ENCODE peak calls at places on chromosomes 2 and 18, in nine cellular contexts. M is colonic mucosa; I is osteoblast; U is body of pancreas; X is left ventricle myocardium inferior; D is cardiac muscle cell; O is GM23338; S is brain microvascular endothelial cell; H is CD8-positive, alpha-beta T cell. J is an unnamed sample.
A peak's percentile ranks its signal among the peaks of the same experiment; 100 is the strongest.

GRCh38 chr18:8876887-8877286 is 171.5 kb downstream of the MTCL1 start:
- DNase-seq in M (no peak), I (no peak), U (no peak), X (no peak), D (no peak), O (no peak), S (no peak), H (no peak), J (no peak)

GRCh38 chr2:224219781-224220180 is 180.7 kb upstream of the SERPINE2 start:
- DNase-seq in M (no peak), I (peak; percentile 5), U (no peak), X (no peak), D (no peak), O (no peak), S (no peak), H (no peak), J (no peak)

GRCh38 chr18:55607763-55608162 is 19.8 kb upstream of the TCF4 start:
- DNase-seq in M (no peak), I (no peak), U (no peak), X (no peak), D (no peak), O (no peak), S (no peak), H (no peak), J (no peak)

GRCh38 chr2:101704046-101704466 is 6.5 kb downstream of the MAP4K4 start:
- DNase-seq in M (no peak), I (peak; percentile 80), U (no peak), X (no peak), D (no peak), O (no peak), S (no peak), H (peak; percentile 24), J (no peak)

GRCh38 chr2:188079176-188079575 is 212.5 kb upstream of the GULP1 start:
- DNase-seq in M (no peak), I (no peak), U (no peak), X (no peak), D (no peak), O (no peak), S (peak; percentile 74), H (no peak), J (no peak)

GRCh38 chr2:205885492-205886099 is 200.4 kb downstream of the INO80D start:
- DNase-seq in M (peak; percentile 95), I (peak; percentile 93), U (peak; percentile 88), X (peak; percentile 82), D (peak; percentile 76), O (peak; percentile 97), S (peak; percentile 59), H (peak; percentile 30), J (no peak)

GRCh38 chr2:237909801-237910475 is 50.5 kb downstream of the RAMP1 start:
- DNase-seq in M (no peak), I (no peak), U (no peak), X (no peak), D (no peak), O (no peak), S (no peak), H (no peak), J (no peak)

GRCh38 chr2:168278424-168278888 is 31.1 kb upstream of the STK39 start:
- DNase-seq in M (peak; percentile 50), I (no peak), U (no peak), X (no peak), D (no peak), O (no peak), S (peak; percentile 14), H (no peak), J (no peak)

GRCh38 chr2:48205137-48205798 is 299.0 kb upstream of the FBXO11 start:
- DNase-seq in M (no peak), I (peak; percentile 46), U (no peak), X (no peak), D (no peak), O (no peak), S (peak; percentile 11), H (no peak), J (no peak)

GRCh38 chr2:168194784-168195522 is 52.4 kb downstream of the STK39 start:
- DNase-seq in M (no peak), I (no peak), U (no peak), X (no peak), D (no peak), O (no peak), S (no peak), H (no peak), J (no peak)

GRCh38 chr2:129877795-129878775 is 101.4 kb upstream of the RAB6C start:
- DNase-seq in M (peak; percentile 22), I (peak; percentile 95), U (no peak), X (peak; percentile 26), D (peak; percentile 9), O (peak; percentile 69), S (peak; percentile 45), H (no peak), J (no peak)

GRCh38 chr18:74834424-74835309 is 237.0 kb downstream of the ZNF407 start:
- DNase-seq in M (no peak), I (no peak), U (no peak), X (no peak), D (no peak), O (peak; percentile 28), S (peak; percentile 26), H (no peak), J (no peak)

GRCh38 chr18:55502346-55502710 is 85.7 kb downstream of the TCF4 start:
- DNase-seq in M (no peak), I (peak; percentile 34), U (no peak), X (no peak), D (no peak), O (no peak), S (no peak), H (no peak), J (no peak)

GRCh38 chr2:72415256-72415655 is 267.6 kb upstream of the CYP26B1 start:
- DNase-seq in M (no peak), I (no peak), U (no peak), X (no peak), D (no peak), O (no peak), S (no peak), H (no peak), J (no peak)

GRCh38 chr2:64975232-64975791 is 13.9 kb upstream of the SLC1A4 start:
- DNase-seq in M (no peak), I (peak; percentile 89), U (no peak), X (peak; percentile 74), D (no peak), O (peak; percentile 13), S (peak; percentile 37), H (no peak), J (no peak)

GRCh38 chr2:121362776-121363175 is 77.8 kb upstream of the TFCP2L1 start:
- DNase-seq in M (no peak), I (no peak), U (no peak), X (no peak), D (no peak), O (no peak), S (no peak), H (no peak), J (no peak)

GRCh38 chr2:36371963-36372391 is 16.4 kb downstream of the CRIM1 start:
- DNase-seq in M (no peak), I (no peak), U (no peak), X (no peak), D (no peak), O (peak; percentile 80), S (no peak), H (no peak), J (no peak)

GRCh38 chr2:223123859-223124610 is 72.0 kb downstream of the KCNE4 start:
- DNase-seq in M (no peak), I (no peak), U (no peak), X (no peak), D (no peak), O (no peak), S (no peak), H (no peak), J (no peak)

GRCh38 chr2:36561223-36561944 is 36.6 kb downstream of the FEZ2 start:
- DNase-seq in M (peak; percentile 61), I (no peak), U (no peak), X (no peak), D (no peak), O (peak; percentile 40), S (peak; percentile 91), H (no peak), J (no peak)

GRCh38 chr2:217928324-217929293 is 74.2 kb downstream of the TNS1 start:
- DNase-seq in M (no peak), I (peak; percentile 75), U (peak; percentile 25), X (peak; percentile 44), D (no peak), O (no peak), S (no peak), H (no peak), J (no peak)

GRCh38 chr2:239262484-239263230 is 138.2 kb downstream of the HDAC4 start:
- DNase-seq in M (peak; percentile 18), I (peak; percentile 73), U (no peak), X (no peak), D (no peak), O (no peak), S (no peak), H (no peak), J (no peak)
- H3K27ac ChIP-seq in M (no peak overlapping the region), I (no peak overlapping the region), U (no peak overlapping the region), X (peak overlapping the region; percentile 80), D (no peak overlapping the region), O (no peak overlapping the region), S (no peak overlapping the region), H (no peak overlapping the region), J (no peak overlapping the region)

GRCh38 chr18:6336239-6336638 is 78.5 kb downstream of the L3MBTL4 start:
- DNase-seq in M (no peak), I (no peak), U (no peak), X (no peak), D (no peak), O (no peak), S (no peak), H (no peak), J (no peak)
- H3K27ac ChIP-seq in M (no peak overlapping the region), I (no peak overlapping the region), U (no peak overlapping the region), X (no peak overlapping the region), D (no peak overlapping the region), O (no peak overlapping the region), S (no peak overlapping the region), H (no peak overlapping the region), J (no peak overlapping the region)

GRCh38 chr2:152223997-152224396 is 48.4 kb upstream of the STAM2 start:
- DNase-seq in M (no peak), I (no peak), U (no peak), X (no peak), D (no peak), O (no peak), S (no peak), H (no peak), J (no peak)
- H3K27ac ChIP-seq in M (no peak overlapping the region), I (no peak overlapping the region), U (no peak overlapping the region), X (peak overlapping the region; percentile 53), D (no peak overlapping the region), O (no peak overlapping the region), S (no peak overlapping the region), H (no peak overlapping the region), J (no peak overlapping the region)

DNA sequence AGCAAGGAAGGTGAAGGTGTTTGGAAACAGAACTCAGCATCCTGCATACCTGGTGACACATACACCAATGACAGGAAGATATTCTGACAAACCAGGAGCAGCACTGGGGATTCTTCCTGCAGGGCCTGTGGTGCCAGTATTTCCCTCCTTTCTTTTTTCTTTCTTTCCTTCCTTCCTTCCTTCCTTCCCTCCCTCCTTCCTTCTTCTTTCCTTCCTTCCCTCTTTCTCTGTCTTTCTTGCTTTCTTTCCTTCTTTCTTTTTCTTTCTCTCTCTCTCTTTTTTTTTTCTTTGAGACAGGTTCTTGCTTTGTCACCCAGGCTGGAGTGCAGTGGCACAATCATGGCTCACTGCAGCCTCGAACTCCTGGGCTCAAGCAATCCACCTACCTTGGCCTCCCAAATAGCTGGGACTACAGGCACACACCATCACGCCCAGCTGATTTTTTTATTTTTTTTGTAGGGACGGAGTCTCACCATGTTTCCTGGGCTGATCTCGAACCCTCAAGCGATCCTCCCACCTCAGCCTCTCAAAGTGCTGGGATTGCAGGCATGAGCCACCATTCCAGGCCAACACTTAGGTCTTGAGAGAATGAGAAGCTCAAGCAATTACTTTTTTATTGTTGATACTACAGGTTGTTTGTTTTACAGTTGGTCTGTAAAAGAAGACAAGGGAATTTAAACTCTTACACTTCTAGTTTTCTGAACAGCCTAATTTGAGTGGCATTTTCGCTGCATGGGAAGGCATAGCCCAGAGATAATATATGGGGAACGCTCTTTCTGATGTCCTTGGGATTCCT is 54.7 kb upstream of the GATA6 start:
- DNase-seq in M (no peak), I (no peak), U (no peak), X (no peak), D (no peak), O (no peak), S (no peak), H (no peak), J (no peak)
- H3K27ac ChIP-seq in M (peak overlapping the region; percentile 67), I (no peak overlapping the region), U (no peak overlapping the region), X (no peak overlapping the region), D (no peak overlapping the region), O (no peak overlapping the region), S (no peak overlapping the region), H (no peak overlapping the region), J (no peak overlapping the region)

J was measured in CD8-positive, alpha-beta memory T cell.